ENCODE peak calls at places on chromosome 4, in six cellular contexts. M is A549, W is body of pancreas, G is HAP-1, K is psoas muscle, X is neural progenitor cell. I is an unnamed sample.

GRCh38 chr4:144649646-144650045 is 3.7 kb downstream of the HHIP start:
- DNase-seq in X (peak; percentile 78), W (no peak), K (no peak), G (peak; percentile 81), M (no peak), I (no peak)

GRCh38 chr4:189035654-189036053 is 896.4 kb downstream of the TRIML1 start:
- DNase-seq in X (no peak), W (no peak), M (no peak), G (no peak), K (no peak), I (no peak)

GRCh38 chr4:32136081-32136787 is 1416.1 kb downstream of the PCDH7 start:
- DNase-seq in X (no peak), M (no peak), G (no peak), K (no peak), W (no peak), I (no peak)

GRCh38 chr4:5808081-5808741 is 84.7 kb downstream of the CRMP1 start:
- DNase-seq in K (no peak), X (no peak), W (no peak), G (no peak), M (no peak), I (no peak)

GRCh38 chr4:175421506-175421905 is 390.6 kb downstream of the GPM6A start:
- DNase-seq in M (peak; percentile 52), W (no peak), G (no peak), X (no peak), K (no peak), I (no peak)

GRCh38 chr4:112852586-112852985 is 196.9 kb upstream of the ANK2 start:
- DNase-seq in K (no peak), X (no peak), W (no peak), M (no peak), G (no peak), I (no peak)

GRCh38 chr4:36351082-36351666 is 69.8 kb downstream of the DTHD1 start:
- DNase-seq in K (peak; percentile 60), G (peak; percentile 49), X (peak; percentile 70), M (peak; percentile 3), W (peak; percentile 79), I (peak; percentile 11)

GRCh38 chr4:144583658-144584057 is 62.3 kb upstream of the HHIP start:
- DNase-seq in K (no peak), G (no peak), M (no peak), W (no peak), X (no peak), I (no peak)

GRCh38 chr4:59553063-59553738 is 1646.9 kb upstream of the ADGRL3 start:
- DNase-seq in K (no peak), W (no peak), X (no peak), G (no peak), M (peak; percentile 28), I (no peak)

GRCh38 chr4:184706453-184706852 is 27.4 kb downstream of the CENPU start:
- DNase-seq in M (no peak), X (no peak), G (no peak), K (no peak), W (no peak), I (no peak)
- H3K9me3 ChIP-seq in M (no peaks in the 10 kb centered on the region), X (no peaks in the 10 kb centered on the region), G (no peaks in the 10 kb centered on the region), K (no peaks in the 10 kb centered on the region), W (no peaks in the 10 kb centered on the region), I (no peaks in the 10 kb centered on the region)

DNA sequence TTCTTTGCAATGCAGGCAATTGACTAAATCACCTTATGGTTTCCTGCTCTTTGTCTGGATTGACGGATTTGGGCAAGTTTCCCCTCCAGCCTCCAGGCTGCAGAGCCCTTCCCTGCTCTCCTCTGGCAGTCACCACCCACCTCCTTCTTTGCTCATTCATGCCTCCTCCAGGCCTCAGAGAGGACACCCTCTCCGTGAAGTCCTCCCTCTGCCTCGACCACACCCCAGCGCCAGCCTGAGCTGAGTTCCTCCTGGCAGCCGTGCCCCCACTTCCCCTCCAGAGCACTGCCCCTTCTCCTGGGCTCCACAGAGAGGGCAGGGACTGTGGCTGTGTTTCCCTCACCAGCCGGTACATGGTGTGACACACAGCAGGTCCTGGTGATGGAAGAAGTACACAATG is 53.7 kb downstream of the DCTD start:
- DNase-seq in G (no peak), X (no peak), W (no peak), M (no peak), K (no peak), I (no peak)
- H3K9me3 ChIP-seq in G (no peaks in the 10 kb centered on the region), X (no peaks in the 10 kb centered on the region), W (no peaks in the 10 kb centered on the region), M (no peaks in the 10 kb centered on the region), K (no peaks in the 10 kb centered on the region), I (no peaks in the 10 kb centered on the region)

DNA sequence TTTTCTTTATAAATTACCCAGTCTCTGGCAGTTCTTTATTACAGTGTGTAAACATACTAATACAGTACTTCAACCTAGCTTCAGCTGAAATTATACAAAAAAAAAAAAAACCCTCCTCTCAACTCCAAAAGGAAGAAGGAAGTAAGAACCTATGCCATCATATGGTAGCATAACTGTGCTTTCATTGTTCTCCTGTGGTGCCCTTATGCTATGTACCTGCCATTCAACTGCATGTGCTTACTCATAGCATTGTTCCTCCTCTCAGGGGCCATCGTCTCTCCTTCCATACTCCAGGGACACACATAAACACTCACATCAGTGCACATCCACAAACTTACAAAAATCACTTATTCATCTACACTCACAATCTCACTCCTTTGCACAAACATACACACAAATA is 470.1 kb upstream of the HS3ST1 start:
- DNase-seq in K (no peak), M (no peak), W (no peak), G (no peak), X (no peak), I (no peak)
- H3K9me3 ChIP-seq in K (no peaks in the 10 kb centered on the region), M (no peaks in the 10 kb centered on the region), W (no peaks in the 10 kb centered on the region), G (peaks cover 3% of the 10 kb centered on the region), X (no peaks in the 10 kb centered on the region), I (no peaks in the 10 kb centered on the region)

DNA sequence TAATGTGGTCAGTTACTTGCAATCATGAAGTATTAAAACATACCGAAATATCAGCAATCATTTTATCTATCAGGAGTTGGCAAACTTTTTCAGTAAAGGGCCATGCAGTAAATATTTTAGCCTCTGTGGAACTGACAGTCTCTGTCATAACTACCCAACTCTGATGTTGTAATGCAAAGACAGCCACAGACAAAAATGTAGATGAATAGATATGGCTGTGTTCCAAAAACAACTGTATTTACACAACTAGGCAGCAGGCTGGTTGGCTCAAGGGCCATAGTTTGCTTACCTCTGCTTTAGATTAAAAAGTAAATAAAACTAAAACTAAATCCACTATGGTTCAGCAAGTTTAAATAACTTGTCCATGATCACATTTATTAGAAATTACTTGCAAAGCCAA is 200.1 kb downstream of the HS3ST1 start:
- DNase-seq in M (no peak), W (no peak), G (no peak), X (no peak), K (no peak), I (no peak)
- H3K9me3 ChIP-seq in M (no peaks in the 10 kb centered on the region), W (no peaks in the 10 kb centered on the region), G (no peaks in the 10 kb centered on the region), X (no peaks in the 10 kb centered on the region), K (no peaks in the 10 kb centered on the region), I (no peaks in the 10 kb centered on the region)

GRCh38 chr4:7575426-7575825 is 140.7 kb upstream of the PSAPL1 start:
- DNase-seq in M (no peak), W (no peak), G (no peak), K (no peak), X (no peak), I (no peak)
- H3K9me3 ChIP-seq in M (peaks cover 43% of the 10 kb centered on the region), W (no peaks in the 10 kb centered on the region), G (peaks cover 2% of the 10 kb centered on the region), K (peaks cover 31% of the 10 kb centered on the region), X (peaks cover 10% of the 10 kb centered on the region), I (peaks cover 3% of the 10 kb centered on the region)

GRCh38 chr4:13857800-13858199 is 230.3 kb upstream of the BOD1L1 start:
- DNase-seq in G (no peak), X (no peak), K (no peak), M (no peak), W (no peak), I (no peak)
- H3K9me3 ChIP-seq in G (no peaks in the 10 kb centered on the region), X (peaks cover 3% of the 10 kb centered on the region), K (no peaks in the 10 kb centered on the region), M (peaks cover 16% of the 10 kb centered on the region), W (no peaks in the 10 kb centered on the region), I (no peaks in the 10 kb centered on the region)

GRCh38 chr4:422587-422986 is 76.4 kb downstream of the ZNF721 start:
- DNase-seq in K (no peak), X (no peak), W (no peak), G (no peak), M (no peak), I (no peak)
- H3K9me3 ChIP-seq in K (peaks cover 100% of the 10 kb centered on the region), X (peaks cover 54% of the 10 kb centered on the region), W (peaks cover 10% of the 10 kb centered on the region), G (peaks cover 2% of the 10 kb centered on the region), M (peaks cover 81% of the 10 kb centered on the region), I (peaks cover 5% of the 10 kb centered on the region)

I was measured in iPS DF 6.9.